ENCODE peak calls at places on chromosomes 12 and 14, in seven cellular contexts. Z is sigmoid colon, D is NCI-H446, T is astrocyte of the spinal cord, K is islet precursor cell, G is prostate gland, R is cardiac septum. H is an unnamed sample.

GRCh38 chr12:124808276-124808675 is 55.4 kb downstream of the SCARB1 start:
- DNase-seq in Z (no peak), D (no peak), T (no peak), K (no peak), G (no peak), R (no peak), H (no peak)

GRCh38 chr12:25958254-25959068 is at the start of gene RASSF8:
- DNase-seq in Z (peak), D (no peak), T (peak), K (peak), G (peak), R (peak), H (no peak)

GRCh38 chr12:58920102-58920955 is at the start of gene LRIG3:
- DNase-seq in Z (peak), D (peak), T (peak), K (peak), G (peak), R (peak), H (peak)

GRCh38 chr14:99389171-99389826 is 91.4 kb downstream of the SETD3 start:
- DNase-seq in Z (no peak), D (no peak), T (peak), K (peak), G (peak), R (no peak), H (no peak)

GRCh38 chr14:74980746-74981661 is 21.7 kb upstream of the EIF2B2 start:
- DNase-seq in Z (no peak), D (peak), T (peak), K (peak), G (no peak), R (no peak), H (no peak)

GRCh38 chr14:38211258-38211735 is 3.6 kb downstream of the SSTR1 start:
- DNase-seq in Z (no peak), D (no peak), T (no peak), K (peak), G (no peak), R (no peak), H (no peak)

GRCh38 chr12:13183621-13184020 is 12.9 kb upstream of the EMP1 start:
- DNase-seq in Z (no peak), D (no peak), T (no peak), K (peak), G (no peak), R (no peak), H (no peak)

GRCh38 chr12:108214486-108214885 is 85.4 kb downstream of the WSCD2 start:
- DNase-seq in Z (no peak), D (no peak), T (peak), K (peak), G (no peak), R (no peak), H (no peak)

GRCh38 chr14:75515631-75515999 is 6.7 kb upstream of the BATF start:
- DNase-seq in Z (no peak), D (no peak), T (no peak), K (no peak), G (no peak), R (no peak), H (peak)

GRCh38 chr12:57005980-57006808 is at the start of gene ZBTB39:
- DNase-seq in Z (peak), D (peak), T (peak), K (peak), G (peak), R (no peak), H (no peak)

GRCh38 chr14:79331820-79332219 is 879.5 kb downstream of the DIO2 start:
- DNase-seq in Z (no peak), D (no peak), T (no peak), K (no peak), G (no peak), R (no peak), H (no peak)

GRCh38 chr14:101219896-101220703 is 316.6 kb upstream of the RTL1 start:
- DNase-seq in Z (peak), D (no peak), T (no peak), K (peak), G (no peak), R (peak), H (no peak)

H was measured in DMS 273 treated with DMSO at 0.1 percent for 48 hours.